ENCODE peak calls at places on chromosomes 12 and 14, in four cellular contexts. O is HuH-7.5, I is SW 1271, L is AG09309. B is an unnamed sample.

GRCh38 chr12:65948320-65949008 is 124.2 kb downstream of the HMGA2 start:
- DNase-seq in O (no peak), I (peak), L (peak), B (peak)

GRCh38 chr14:47619397-47619796 is 56.0 kb downstream of the MDGA2 start:
- DNase-seq in O (no peak), I (no peak), L (no peak), B (peak)

GRCh38 chr14:60311417-60311816 is 62.4 kb downstream of the PPM1A start:
- DNase-seq in O (no peak), I (no peak), L (no peak), B (peak)

GRCh38 chr14:92254786-92255185 is 68.2 kb upstream of the SLC24A4 start:
- DNase-seq in O (no peak), I (no peak), L (no peak), B (no peak)

GRCh38 chr14:86961106-86961716 is 1031.8 kb downstream of the GALC start:
- DNase-seq in O (peak), I (no peak), L (no peak), B (no peak)

GRCh38 chr12:114693532-114693931 is 9.6 kb upstream of the TBX3 start:
- DNase-seq in O (no peak), I (no peak), L (no peak), B (no peak)

GRCh38 chr12:113162102-113163029 is 12.8 kb downstream of the CFAP73 start:
- DNase-seq in O (no peak), I (no peak), L (no peak), B (no peak)

GRCh38 chr14:33617154-33617553 is 333.7 kb downstream of the EGLN3 start:
- DNase-seq in O (no peak), I (no peak), L (peak), B (peak)